ENCODE peak calls at places on chromosomes 2 and 18, in nine cellular contexts. D is prostate gland; G is omental fat pad; Y is astrocyte of the cerebellum; I is choroid plexus epithelial cell; M is sigmoid colon; H is CD8-positive, alpha-beta T cell; A is suprapubic skin; T is left lung. P is an unnamed sample.
A peak's percentile ranks its signal among the peaks of the same experiment; 100 is the strongest.

GRCh38 chr2:113910110-113910717 is 20.3 kb downstream of the ACTR3 start:
- DNase-seq in D (no peak), G (no peak), Y (no peak), I (no peak), M (no peak), H (no peak), A (no peak), T (no peak), P (no peak)

GRCh38 chr2:10325278-10326145 is 22.8 kb downstream of the HPCAL1 start:
- DNase-seq in D (no peak), G (no peak), Y (no peak), I (no peak), M (peak; percentile 48), H (no peak), A (no peak), T (peak; percentile 53), P (no peak)

GRCh38 chr2:109133746-109134145 is 4.7 kb downstream of the SH3RF3 start:
- DNase-seq in D (no peak), G (no peak), Y (no peak), I (no peak), M (no peak), H (no peak), A (no peak), T (no peak), P (no peak)

GRCh38 chr2:237222178-237222577 is 136.5 kb downstream of the COPS8 start:
- DNase-seq in D (no peak), G (no peak), Y (peak; percentile 94), I (peak; percentile 87), M (no peak), H (no peak), A (no peak), T (no peak), P (no peak)

GRCh38 chr2:85902496-85902895 is 13.7 kb upstream of the ST3GAL5 start:
- DNase-seq in D (no peak), G (peak; percentile 4), Y (no peak), I (peak; percentile 36), M (no peak), H (no peak), A (no peak), T (no peak), P (no peak)

GRCh38 chr18:29378739-29379138 is 1201.8 kb upstream of the CDH2 start:
- DNase-seq in D (no peak), G (no peak), Y (no peak), I (no peak), M (no peak), H (no peak), A (no peak), T (no peak), P (no peak)

GRCh38 chr2:60958361-60958760 is 59.2 kb upstream of the PEX13 start:
- DNase-seq in D (no peak), G (no peak), Y (no peak), I (no peak), M (no peak), H (no peak), A (no peak), T (no peak), P (no peak)

GRCh38 chr2:173652731-173653426 is 298.2 kb downstream of the CDCA7 start:
- DNase-seq in D (peak; percentile 52), G (no peak), Y (peak; percentile 84), I (peak; percentile 89), M (no peak), H (no peak), A (no peak), T (no peak), P (no peak)

GRCh38 chr2:119234021-119235019 is 10.7 kb downstream of the STEAP3 start:
- DNase-seq in D (no peak), G (no peak), Y (no peak), I (peak; percentile 50), M (no peak), H (no peak), A (no peak), T (no peak), P (peak; percentile 44)

GRCh38 chr2:156430978-156431358 is 5.2 kb upstream of the GPD2 start:
- DNase-seq in D (no peak), G (no peak), Y (peak; percentile 33), I (peak; percentile 84), M (no peak), H (no peak), A (no peak), T (no peak), P (no peak)

GRCh38 chr2:99496021-99496420 is 6.2 kb upstream of the REV1 start:
- DNase-seq in D (no peak), G (no peak), Y (no peak), I (no peak), M (no peak), H (no peak), A (no peak), T (no peak), P (no peak)

GRCh38 chr2:40395169-40396023 is 56.5 kb downstream of the SLC8A1 start:
- DNase-seq in D (no peak), G (no peak), Y (no peak), I (peak; percentile 36), M (no peak), H (no peak), A (no peak), T (no peak), P (no peak)

GRCh38 chr18:56245856-56246575 is 392.4 kb downstream of the TXNL1 start:
- DNase-seq in D (no peak), G (no peak), Y (peak; percentile 20), I (no peak), M (no peak), H (no peak), A (no peak), T (no peak), P (no peak)

GRCh38 chr2:47501374-47502200 is 98.6 kb downstream of the MSH2 start:
- DNase-seq in D (no peak), G (no peak), Y (peak; percentile 11), I (peak; percentile 92), M (no peak), H (no peak), A (no peak), T (no peak), P (no peak)

GRCh38 chr18:74190086-74190485 is 41.8 kb downstream of the TIMM21 start:
- DNase-seq in D (no peak), G (no peak), Y (no peak), I (peak; percentile 38), M (no peak), H (no peak), A (no peak), T (no peak), P (no peak)

GRCh38 chr2:181070119-181070833 is 89.9 kb downstream of the UBE2E3 start:
- DNase-seq in D (no peak), G (no peak), Y (peak; percentile 19), I (peak; percentile 66), M (no peak), H (no peak), A (no peak), T (no peak), P (no peak)

GRCh38 chr2:3526871-3527270 is 7.5 kb upstream of the ADI1 start:
- DNase-seq in D (no peak), G (no peak), Y (no peak), I (no peak), M (no peak), H (no peak), A (no peak), T (no peak), P (no peak)

GRCh38 chr18:63850010-63850409 is 37.5 kb upstream of the SERPINB2 start:
- DNase-seq in D (peak; percentile 23), G (no peak), Y (no peak), I (peak; percentile 51), M (no peak), H (no peak), A (no peak), T (no peak), P (peak; percentile 35)

GRCh38 chr2:164717000-164717597 is 95.8 kb upstream of the GRB14 start:
- DNase-seq in D (no peak), G (no peak), Y (no peak), I (peak; percentile 65), M (no peak), H (no peak), A (no peak), T (no peak), P (no peak)

GRCh38 chr2:12073217-12073852 is 326.9 kb downstream of the LPIN1 start:
- DNase-seq in D (no peak), G (no peak), Y (no peak), I (no peak), M (no peak), H (no peak), A (no peak), T (no peak), P (no peak)

GRCh38 chr2:205633994-205634393 is 48.3 kb upstream of the NRP2 start:
- DNase-seq in D (no peak), G (no peak), Y (no peak), I (peak; percentile 48), M (no peak), H (no peak), A (no peak), T (no peak), P (no peak)

GRCh38 chr2:207848545-207848928 is 78.8 kb upstream of the FZD5 start:
- DNase-seq in D (peak; percentile 47), G (no peak), Y (no peak), I (no peak), M (no peak), H (no peak), A (no peak), T (no peak), P (no peak)

GRCh38 chr2:231455222-231455621 is 9.1 kb downstream of the NCL start:
- DNase-seq in D (no peak), G (no peak), Y (no peak), I (no peak), M (no peak), H (no peak), A (no peak), T (no peak), P (no peak)
- TF ChIP-seq CTCF in D (no peak), G (no peak), Y (no peak), I (no peak), M (no peak), H (no peak), A (no peak), T (no peak), P (no peak)

GRCh38 chr2:177153805-177154204 is 58.8 kb upstream of the HNRNPA3 start:
- DNase-seq in D (no peak), G (no peak), Y (no peak), I (no peak), M (no peak), H (no peak), A (no peak), T (no peak), P (no peak)
- TF ChIP-seq CTCF in D (no peak), G (no peak), Y (no peak), I (no peak), M (no peak), H (no peak), A (no peak), T (no peak), P (no peak)

DNA sequence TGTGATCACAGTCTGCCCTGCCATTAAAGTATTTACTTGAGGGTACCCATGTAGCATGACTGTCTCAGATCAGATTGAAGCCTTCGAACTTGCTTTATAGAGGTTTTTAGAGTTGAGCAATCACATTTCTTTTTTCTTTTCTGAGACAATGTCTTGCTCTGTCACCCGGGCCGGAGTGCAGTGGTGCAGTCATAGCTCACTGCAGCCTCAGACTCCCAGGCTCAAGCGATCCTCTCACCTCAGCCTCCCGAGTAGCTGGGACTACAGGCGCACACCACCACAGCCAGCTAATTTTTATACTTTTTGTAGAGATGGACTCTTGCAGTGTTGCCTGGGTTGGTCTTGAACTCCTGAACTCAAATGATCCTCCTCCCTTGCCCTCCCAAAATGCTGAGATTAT is 153.4 kb downstream of the AGAP1 start:
- DNase-seq in D (no peak), G (no peak), Y (no peak), I (no peak), M (no peak), H (no peak), A (no peak), T (no peak), P (no peak)
- TF ChIP-seq CTCF in D (no peak), G (no peak), Y (no peak), I (no peak), M (no peak), H (no peak), A (no peak), T (no peak), P (no peak)

GRCh38 chr2:220885593-220885992 is 686.5 kb downstream of the EPHA4 start:
- DNase-seq in D (no peak), G (no peak), Y (no peak), I (no peak), M (no peak), H (no peak), A (no peak), T (no peak), P (no peak)
- TF ChIP-seq CTCF in D (no peak), G (no peak), Y (no peak), I (no peak), M (no peak), H (no peak), A (no peak), T (no peak), P (no peak)